ENCODE peak calls at places on chromosomes 7 and 10, in nine cellular contexts. K is PC-3; O is NB4; X is stimulated activated CD8-positive, alpha-beta memory T cell treated with anti-CD3 and anti-CD28 coated beads, Interleukin-15, amount 100 ng/mL, for 24 hours; L is progenitor cell of endocrine pancreas; T is GM06990; H is stimulated activated CD4-positive, alpha-beta T cell treated with anti-CD3 and anti-CD28 coated beads, Interleukin-1b, Interleukin-23, amount 100 ng/mL, for 24 hours; B is globus pallidus; Y is EH. E is an unnamed sample.

GRCh38 chr7:1897076-1897860 is 227.2 kb downstream of the ELFN1 start:
- DNase-seq in K (no peak), O (no peak), X (no peak), L (no peak), T (no peak), H (no peak), B (no peak), Y (no peak), E (no peak)

GRCh38 chr7:116543664-116544063 is 18.8 kb downstream of the CAV1 start:
- DNase-seq in K (peak; percentile 50), O (no peak), X (no peak), L (no peak), T (no peak), H (no peak), B (no peak), Y (peak; percentile 68), E (no peak)

GRCh38 chr7:86453454-86453853 is 190.3 kb upstream of the GRM3 start:
- DNase-seq in K (no peak), O (no peak), X (no peak), L (no peak), T (no peak), H (no peak), B (no peak), Y (no peak), E (no peak)

GRCh38 chr7:36289833-36290661 is 99.6 kb upstream of the ANLN start:
- DNase-seq in K (peak; percentile 98), O (peak; percentile 31), X (no peak), L (no peak), T (no peak), H (no peak), B (no peak), Y (no peak), E (no peak)

GRCh38 chr7:134567368-134567767 is 18.5 kb downstream of the AKR1B15 start:
- DNase-seq in K (no peak), O (no peak), X (no peak), L (no peak), T (no peak), H (no peak), B (no peak), Y (no peak), E (no peak)

GRCh38 chr10:132848951-132849545 is 63.1 kb upstream of the NKX6-2 start:
- DNase-seq in K (no peak), O (no peak), X (no peak), L (peak; percentile 6), T (no peak), H (no peak), B (no peak), Y (no peak), E (no peak)

GRCh38 chr10:43038783-43039628 is 37.9 kb upstream of the RET start:
- DNase-seq in K (no peak), O (no peak), X (no peak), L (no peak), T (no peak), H (no peak), B (no peak), Y (no peak), E (no peak)

GRCh38 chr10:124622158-124622557 is 122.0 kb downstream of the FAM53B start:
- DNase-seq in K (no peak), O (no peak), X (no peak), L (no peak), T (no peak), H (no peak), B (no peak), Y (no peak), E (no peak)

GRCh38 chr10:70912556-70912955 is 24.2 kb upstream of the PCBD1 start:
- DNase-seq in K (no peak), O (no peak), X (no peak), L (no peak), T (no peak), H (no peak), B (no peak), Y (no peak), E (no peak)

GRCh38 chr10:11687779-11688447 is 54.3 kb upstream of the ECHDC3 start:
- DNase-seq in K (peak; percentile 77), O (no peak), X (no peak), L (no peak), T (no peak), H (no peak), B (no peak), Y (no peak), E (no peak)

GRCh38 chr10:101653536-101653935 is 41.4 kb downstream of the FBXW4 start:
- DNase-seq in K (no peak), O (no peak), X (no peak), L (no peak), T (no peak), H (no peak), B (no peak), Y (no peak), E (no peak)

E was measured in cerebellar cortex.